ENCODE peak calls at places on chromosome 12, in ten cellular contexts. Y is mesothelial cell of epicardium, O is cardiac fibroblast, V is WERI-Rb-1, X is kidney epithelial cell, M is fibroblast of lung, F is astrocyte, Q is astrocyte of the spinal cord, E is brain microvascular endothelial cell, J is GM10248. U is an unnamed sample.

GRCh38 chr12:30931222-30931621 is 4.7 kb downstream of the TSPAN11 start:
- DNase-seq in M (no peak), Y (no peak), O (no peak), X (no peak), Q (no peak), V (no peak), F (no peak), J (no peak), E (no peak), U (no peak)

GRCh38 chr12:13713746-13714400 is 267.5 kb downstream of the GRIN2B start:
- DNase-seq in E (no peak), F (no peak), Q (no peak), V (peak; percentile 63), O (no peak), M (no peak), J (no peak), X (no peak), Y (no peak), U (no peak)

GRCh38 chr12:57012600-57013465 is 3.5 kb downstream of the TAC3 start:
- DNase-seq in V (no peak), J (peak; percentile 78), O (no peak), Q (no peak), X (no peak), Y (no peak), E (no peak), F (no peak), M (no peak), U (no peak)

GRCh38 chr12:78446555-78446954 is 418.0 kb upstream of the SYT1 start:
- DNase-seq in O (no peak), M (no peak), Q (no peak), V (no peak), X (no peak), E (no peak), J (no peak), F (no peak), Y (no peak), U (no peak)

GRCh38 chr12:106021516-106021915 is 117.2 kb downstream of the NUAK1 start:
- DNase-seq in Y (no peak), J (no peak), F (no peak), V (no peak), M (no peak), O (peak; percentile 63), X (no peak), E (no peak), Q (no peak), U (no peak)

GRCh38 chr12:6326316-6326959 is 15.4 kb downstream of the TNFRSF1A start:
- DNase-seq in V (peak; percentile 74), Q (peak; percentile 59), Y (no peak), F (no peak), O (peak; percentile 77), M (no peak), X (no peak), J (no peak), E (peak; percentile 44), U (no peak)

GRCh38 chr12:9163392-9163791 is 44.8 kb downstream of the PZP start:
- DNase-seq in J (no peak), E (no peak), X (no peak), Q (no peak), F (no peak), Y (no peak), M (no peak), V (no peak), O (no peak), U (no peak)

GRCh38 chr12:100926669-100927248 is 132.2 kb downstream of the ANO4 start:
- DNase-seq in F (peak; percentile 15), V (peak; percentile 51), O (peak; percentile 46), M (peak; percentile 35), Y (no peak), X (peak; percentile 4), Q (peak; percentile 33), J (no peak), E (no peak), U (no peak)

GRCh38 chr12:20524113-20524512 is 155.8 kb downstream of the PDE3A start:
- DNase-seq in E (no peak), J (no peak), V (no peak), Q (no peak), Y (no peak), O (no peak), M (no peak), F (no peak), X (no peak), U (no peak)

GRCh38 chr12:20523658-20524057 is 155.3 kb downstream of the PDE3A start:
- DNase-seq in J (no peak), F (peak; percentile 27), X (no peak), M (peak; percentile 38), Y (no peak), E (no peak), O (no peak), V (no peak), Q (peak; percentile 58), U (no peak)

GRCh38 chr12:20525064-20525610 is 156.8 kb downstream of the PDE3A start:
- DNase-seq in V (no peak), Y (no peak), M (peak; percentile 28), F (peak; percentile 25), X (no peak), O (peak; percentile 39), J (no peak), Q (peak; percentile 33), E (peak; percentile 53), U (no peak)

GRCh38 chr12:20527396-20528154 is 159.2 kb downstream of the PDE3A start:
- DNase-seq in X (peak; percentile 18), V (no peak), F (peak; percentile 80), Y (no peak), Q (peak; percentile 92), J (no peak), O (peak; percentile 66), E (peak; percentile 89), M (peak; percentile 80), U (no peak)

DNA sequence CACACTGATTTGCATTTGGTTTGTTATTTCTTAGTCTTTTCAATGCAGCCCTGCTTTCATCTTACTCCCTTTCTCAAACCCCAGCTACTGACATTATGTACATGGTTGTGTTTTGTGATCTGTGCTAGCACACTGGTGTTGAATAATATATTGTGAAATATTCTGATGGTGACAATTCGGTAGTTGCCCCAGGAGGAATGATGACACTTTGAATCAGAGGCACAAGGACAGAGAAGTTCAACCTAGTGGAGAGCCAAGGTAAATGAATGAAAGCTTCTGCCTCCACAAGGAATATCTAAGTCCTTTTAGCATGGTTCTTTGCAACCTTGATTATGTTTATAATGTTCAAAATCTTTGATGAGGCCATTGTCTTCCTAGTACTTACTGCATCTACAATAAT is 159.9 kb downstream of the PDE3A start:
- DNase-seq in Y (no peak), O (no peak), V (no peak), M (no peak), Q (no peak), E (no peak), J (no peak), F (no peak), X (no peak), U (no peak)
- TF ChIP-seq CTCF in Y (no peak), O (no peak), V (no peak), M (no peak), Q (no peak), E (peak; percentile 22), J (no peak), F (no peak), X (no peak), U (no peak)

DNA sequence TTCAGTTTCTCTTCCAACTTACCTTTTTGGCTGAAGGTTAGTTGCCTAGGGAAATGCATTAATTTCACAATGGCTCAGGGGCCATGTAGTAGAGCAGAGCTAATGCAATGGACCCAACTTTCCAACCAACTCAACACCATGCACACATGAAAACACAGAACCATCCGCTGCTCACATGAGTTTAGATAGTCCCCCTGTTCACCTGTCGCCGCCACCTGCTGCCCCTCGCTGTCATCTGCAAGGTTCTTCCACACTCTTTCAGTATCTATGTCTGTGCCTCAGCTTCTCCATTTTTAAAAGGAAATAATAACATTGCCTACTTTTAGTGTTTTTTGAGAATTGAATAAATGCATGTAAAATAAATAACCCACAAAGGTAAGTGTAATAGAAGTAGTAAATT is 585.6 kb downstream of the ETNK1 start:
- DNase-seq in O (no peak), J (no peak), Q (no peak), Y (no peak), E (no peak), M (no peak), F (no peak), X (no peak), V (no peak), U (no peak)
- TF ChIP-seq CTCF in O (no peak), J (no peak), Q (no peak), Y (no peak), E (no peak), M (no peak), F (no peak), X (no peak), V (no peak), U (no peak)

GRCh38 chr12:125193798-125194562 is 128.7 kb downstream of the AACS start:
- DNase-seq in V (peak; percentile 54), F (peak; percentile 36), O (peak; percentile 16), X (no peak), M (peak; percentile 63), Y (no peak), E (peak; percentile 33), J (no peak), Q (peak; percentile 37), U (no peak)
- TF ChIP-seq CTCF in V (peak; percentile 28), F (peak; percentile 1), O (no peak), X (no peak), M (no peak), Y (no peak), E (peak; percentile 14), J (no peak), Q (no peak), U (peak; percentile 48)

GRCh38 chr12:77003961-77004360 is 61.4 kb downstream of the E2F7 start:
- DNase-seq in F (no peak), Y (no peak), E (no peak), V (no peak), X (no peak), O (no peak), M (no peak), Q (no peak), J (no peak), U (no peak)

GRCh38 chr12:77003244-77003643 is 62.1 kb downstream of the E2F7 start:
- DNase-seq in E (no peak), M (peak; percentile 24), F (peak; percentile 2), Y (no peak), X (no peak), Q (peak; percentile 4), V (no peak), O (no peak), J (no peak), U (no peak)

GRCh38 chr12:77010637-77011548 is 54.5 kb downstream of the E2F7 start:
- DNase-seq in E (peak; percentile 74), F (peak; percentile 45), X (no peak), Y (peak; percentile 62), O (peak; percentile 80), Q (peak; percentile 80), M (peak; percentile 62), V (peak; percentile 82), J (peak; percentile 72), U (peak; percentile 80)

GRCh38 chr12:77005699-77006098 is 59.7 kb downstream of the E2F7 start:
- DNase-seq in V (no peak), E (no peak), F (no peak), M (no peak), J (no peak), Y (no peak), O (no peak), Q (no peak), X (no peak), U (no peak)

DNA sequence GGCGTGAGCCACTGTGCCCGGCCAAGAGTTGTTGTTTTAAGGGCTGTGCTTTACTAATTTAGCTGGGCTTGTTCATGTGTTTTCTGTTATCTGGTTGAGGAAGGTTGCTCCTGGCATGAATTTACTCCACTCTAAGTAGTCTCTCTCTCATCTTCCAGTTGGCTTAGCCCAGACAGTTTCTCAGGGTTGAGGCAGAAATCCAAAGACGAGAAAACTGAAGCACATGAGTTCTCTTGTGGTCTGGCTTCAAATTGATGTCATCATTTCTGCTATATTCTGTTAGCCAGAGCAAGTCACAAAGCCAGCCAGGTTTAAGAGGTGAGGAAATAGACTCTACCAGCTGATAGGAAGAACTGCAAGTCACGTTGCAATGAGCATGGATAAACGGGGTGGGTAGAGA is 57.9 kb downstream of the E2F7 start:
- DNase-seq in F (peak; percentile 14), Y (no peak), O (peak; percentile 1), J (no peak), X (no peak), E (no peak), M (peak; percentile 9), Q (no peak), V (no peak), U (no peak)
- TF ChIP-seq CTCF in F (no peak), Y (no peak), O (no peak), J (no peak), X (no peak), E (no peak), M (no peak), Q (no peak), V (no peak), U (no peak)

U was measured in type B pancreatic cell.